ENCODE peak calls at places on chromosomes 13 and 19, in four cellular contexts. Q is GM23248, E is A549, C is ovary. A is an unnamed sample.

GRCh38 chr13:110472904-110473563 is 88.5 kb downstream of the RAB20 start:
- DNase-seq in Q (no peak), E (no peak), C (no peak), A (no peak)

GRCh38 chr13:91369432-91369831 is 21.9 kb downstream of the MIR17HG start:
- DNase-seq in Q (peak), E (no peak), C (no peak), A (no peak)

GRCh38 chr13:78601124-78601885 is 2.0 kb downstream of the POU4F1 start:
- DNase-seq in Q (peak), E (no peak), C (no peak), A (peak)

GRCh38 chr19:16204005-16204294 is 6.2 kb downstream of the AP1M1 start:
- DNase-seq in Q (no peak), E (no peak), C (no peak), A (no peak)

GRCh38 chr19:48551437-48552302 is at the start of gene SULT2B1:
- DNase-seq in Q (no peak), E (peak), C (no peak), A (no peak)

GRCh38 chr13:113152894-113153809 is 5.3 kb upstream of the PROZ start:
- DNase-seq in Q (peak), E (no peak), C (peak), A (peak)

GRCh38 chr19:30029721-30030510 is 87.9 kb downstream of the URI1 start:
- DNase-seq in Q (no peak), E (no peak), C (no peak), A (no peak)

GRCh38 chr13:23391752-23392151 is 41.8 kb downstream of the SACS start:
- DNase-seq in Q (peak), E (no peak), C (no peak), A (no peak)

GRCh38 chr19:3095375-3096191 is 1.4 kb downstream of the GNA11 start:
- DNase-seq in Q (peak), E (no peak), C (peak), A (peak)

GRCh38 chr13:43006893-43007631 is 15.0 kb upstream of the EPSTI1 start:
- DNase-seq in Q (peak), E (no peak), C (no peak), A (no peak)

GRCh38 chr13:32125221-32125621 is 93.6 kb downstream of the FRY start:
- DNase-seq in Q (peak), E (no peak), C (no peak), A (no peak)

GRCh38 chr19:16739546-16739945 is 19.9 kb downstream of the NWD1 start:
- DNase-seq in Q (peak), E (no peak), C (no peak), A (no peak)

GRCh38 chr13:49315036-49315565 is 67.4 kb downstream of the CDADC1 start:
- DNase-seq in Q (peak), E (no peak), C (no peak), A (no peak)

DNA sequence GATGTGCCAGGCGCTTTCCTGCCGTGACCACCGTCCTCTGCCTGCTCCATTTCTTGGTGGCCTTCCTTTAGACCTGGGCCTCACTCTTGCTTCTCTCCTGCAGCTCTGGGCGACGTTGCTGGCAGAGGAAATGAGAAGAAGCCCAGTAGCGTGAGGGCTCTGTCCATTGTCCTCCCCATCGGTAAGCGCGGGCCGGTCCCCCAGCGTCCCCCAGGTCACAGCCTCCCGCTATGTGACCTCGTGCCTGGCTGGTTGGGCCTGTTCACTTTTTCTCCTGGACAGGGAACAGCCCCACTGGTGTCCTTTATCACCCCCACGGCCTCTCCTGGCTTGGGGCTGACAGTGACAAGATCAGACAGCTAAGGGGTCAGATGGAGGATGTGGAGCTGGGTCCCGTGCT is 27.7 kb downstream of the SPC24 start:
- DNase-seq in Q (no peak), E (no peak), C (no peak), A (no peak)
- H3K27ac ChIP-seq in Q (no peak), E (no peak), C (no peak), A (no peak)

GRCh38 chr13:79716191-79716590 is 235.2 kb downstream of the NDFIP2 start:
- DNase-seq in Q (no peak), E (no peak), C (no peak), A (no peak)

GRCh38 chr13:79709526-79709925 is 228.6 kb downstream of the NDFIP2 start:
- DNase-seq in Q (peak), E (no peak), C (no peak), A (no peak)

GRCh38 chr13:79711631-79712030 is 230.7 kb downstream of the NDFIP2 start:
- DNase-seq in Q (peak), E (no peak), C (no peak), A (no peak)

DNA sequence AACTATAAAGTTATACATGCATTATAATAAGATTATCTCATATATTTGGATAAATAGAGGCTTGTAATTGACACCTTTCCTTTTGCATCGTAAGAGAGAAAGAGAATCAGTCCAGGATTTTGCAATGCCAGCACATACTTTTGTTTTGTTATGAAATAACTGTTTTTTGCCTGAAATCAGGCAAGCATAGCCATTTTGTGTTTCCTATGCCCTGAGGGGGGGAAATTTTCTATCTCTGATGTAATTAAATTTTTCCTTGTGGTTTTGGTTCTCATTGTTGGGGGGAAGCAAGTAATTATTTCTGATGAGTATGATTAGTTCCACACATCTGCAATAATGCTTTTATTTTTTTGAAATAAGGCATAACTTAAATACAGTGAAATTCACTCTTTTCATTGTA is 229.4 kb downstream of the NDFIP2 start:
- DNase-seq in Q (peak), E (no peak), C (no peak), A (no peak)
- H3K27ac ChIP-seq in Q (peak), E (no peak), C (no peak), A (no peak)

DNA sequence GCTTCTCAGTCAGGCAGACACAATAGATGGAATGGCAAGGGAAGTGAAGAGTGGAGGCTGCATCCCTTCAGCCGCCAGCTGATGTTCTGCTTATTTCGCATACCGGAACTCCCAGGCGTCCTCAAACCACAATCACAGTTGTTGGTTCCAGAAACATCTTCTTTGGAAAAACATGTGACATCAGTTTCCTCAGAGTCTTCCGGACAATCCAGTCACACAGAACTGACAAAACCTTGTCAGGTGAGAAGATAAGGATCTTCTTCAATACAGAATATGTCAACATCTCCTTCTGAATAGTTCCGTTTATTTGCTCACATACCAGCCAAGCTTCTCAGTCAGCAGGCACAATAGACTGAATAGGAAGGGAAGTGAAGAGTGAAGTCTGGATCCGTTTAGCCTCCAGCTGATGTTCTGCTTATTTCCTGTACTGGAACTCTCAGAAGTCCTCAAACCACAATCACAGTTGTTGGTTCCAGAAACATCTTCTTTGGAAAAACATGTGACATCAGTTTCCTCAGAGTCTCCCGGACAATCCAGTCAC is 45.1 kb upstream of the CEACAM21 start:
- DNase-seq in Q (peak), E (no peak), C (no peak), A (no peak)
- H3K27ac ChIP-seq in Q (peak), E (no peak), C (no peak), A (peak)

DNA sequence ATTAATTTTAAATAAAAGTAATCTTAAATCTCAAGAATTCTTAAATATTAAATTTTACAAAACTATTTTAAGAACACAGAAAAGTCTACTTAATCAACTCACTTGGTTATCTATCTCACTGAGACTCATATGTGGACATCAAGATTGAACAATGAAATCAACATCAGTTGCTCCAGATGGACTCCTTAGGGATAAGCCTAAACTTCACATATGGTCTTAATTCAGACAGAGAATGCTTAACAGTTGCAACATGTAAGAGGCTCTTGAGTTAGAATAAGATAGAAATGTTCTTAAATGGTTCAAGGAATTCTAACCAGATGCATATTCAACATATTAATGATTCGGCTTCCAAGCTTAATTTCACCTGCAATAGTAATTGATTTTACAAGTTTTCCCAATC is 1730.9 kb downstream of the PCDH9 start:
- DNase-seq in Q (no peak), E (no peak), C (no peak), A (no peak)
- H3K27ac ChIP-seq in Q (no peak), E (no peak), C (no peak), A (no peak)

DNA sequence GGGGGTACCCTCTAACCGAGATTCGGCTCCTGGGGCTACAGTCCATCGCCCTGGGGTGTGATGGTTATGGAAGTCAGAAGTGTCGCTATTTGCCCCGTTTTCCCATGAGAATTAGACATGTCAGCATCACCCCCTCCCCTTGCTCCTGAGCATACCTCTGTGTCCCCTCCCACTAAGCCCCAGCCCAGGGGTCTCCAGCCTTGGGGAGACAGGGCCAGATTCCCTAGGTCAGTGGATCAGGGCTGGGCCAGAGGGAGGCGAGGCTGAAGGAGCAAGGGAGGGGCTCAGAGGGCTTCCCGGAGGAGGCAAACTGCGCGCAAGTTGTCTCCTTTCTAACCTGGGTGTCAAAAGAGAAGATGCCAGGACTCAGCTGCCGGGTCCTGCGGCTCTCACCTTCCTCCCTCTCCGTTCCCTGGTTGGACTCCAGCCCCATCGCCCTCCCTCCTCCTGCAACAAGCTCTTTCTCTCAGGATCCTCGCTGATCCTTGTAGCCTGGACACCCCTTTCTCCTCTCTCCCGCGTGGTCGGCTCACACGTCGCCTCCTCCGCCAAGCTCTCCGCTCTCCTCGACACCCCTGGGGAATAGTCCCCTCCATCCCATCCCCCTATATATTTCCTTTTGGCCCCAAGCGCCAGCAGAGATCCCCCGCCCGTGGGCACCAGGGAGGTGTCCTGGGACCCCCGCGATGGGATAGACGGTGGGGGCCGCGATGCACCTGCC is 459 bp upstream of the TMEM59L start:
- DNase-seq in Q (no peak), E (no peak), C (no peak), A (no peak)
- H3K27ac ChIP-seq in Q (no peak), E (peak), C (no peak), A (no peak)

DNA sequence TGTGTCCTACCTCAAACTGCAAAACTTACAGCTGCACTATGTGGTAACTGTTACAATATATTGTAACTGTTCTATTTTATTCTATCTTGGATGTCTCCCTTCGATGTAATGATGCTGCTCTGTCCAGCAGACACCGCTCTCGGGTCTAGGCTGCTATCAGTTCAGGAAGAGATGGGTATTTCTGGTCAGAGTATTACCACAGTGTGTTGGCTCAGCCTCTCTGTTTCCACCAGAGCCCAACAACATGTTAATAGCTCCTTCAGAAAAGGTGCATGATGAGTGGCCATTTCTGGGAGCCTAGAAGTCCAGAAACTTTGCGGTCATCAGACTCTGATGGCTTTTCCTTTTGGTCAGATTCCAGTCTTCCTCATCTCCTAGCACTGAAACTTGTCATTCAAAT is 35.9 kb upstream of the IGFL1 start:
- DNase-seq in Q (no peak), E (no peak), C (no peak), A (no peak)
- H3K27ac ChIP-seq in Q (no peak), E (peak), C (no peak), A (no peak)

DNA sequence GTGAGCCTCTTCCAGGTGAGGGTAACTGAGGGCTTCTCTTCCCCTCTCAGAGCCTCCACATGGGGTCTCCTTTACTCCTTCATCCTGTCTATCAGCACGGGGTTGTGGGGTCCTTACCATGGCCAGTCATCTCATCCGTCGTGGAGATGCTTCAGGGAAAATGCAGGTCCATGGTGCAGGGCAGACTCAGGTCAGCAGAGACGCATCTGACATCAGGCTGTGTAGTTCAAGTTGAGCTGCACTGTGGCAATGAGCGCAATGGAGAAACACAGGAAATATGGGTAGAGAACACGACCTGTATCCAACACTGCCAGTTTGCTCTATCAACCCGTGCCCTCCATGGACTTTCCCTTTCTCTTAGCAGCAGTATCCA is 13.9 kb downstream of the LILRA5 start:
- DNase-seq in Q (no peak), E (no peak), C (no peak), A (no peak)
- H3K27ac ChIP-seq in Q (no peak), E (no peak), C (no peak), A (no peak)

GRCh38 chr19:1417145-1417544 is 9.8 kb downstream of the DAZAP1 start:
- DNase-seq in Q (no peak), E (no peak), C (peak), A (peak)
- H3K27ac ChIP-seq in Q (peak), E (no peak), C (no peak), A (no peak)

DNA sequence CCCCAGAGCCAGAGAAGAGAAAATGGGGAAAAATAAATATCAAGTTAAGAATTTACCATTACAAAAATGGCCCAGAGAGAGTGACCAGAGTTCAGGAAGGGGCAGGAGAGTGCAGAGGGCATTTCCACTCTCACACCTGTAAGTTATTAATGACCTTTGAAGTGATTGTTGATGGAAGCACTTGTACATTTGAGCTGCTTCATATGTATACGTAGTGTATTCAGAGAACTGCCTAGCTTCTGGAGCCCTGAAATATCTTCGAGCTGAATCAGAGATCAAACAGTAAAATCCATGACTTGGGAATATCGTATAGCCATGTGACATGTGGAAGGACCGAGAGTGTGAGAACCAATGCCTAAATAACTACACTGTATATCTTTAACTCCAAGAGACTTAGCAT is 49.2 kb upstream of the PCCA start:
- DNase-seq in Q (no peak), E (peak), C (no peak), A (no peak)
- H3K27ac ChIP-seq in Q (no peak), E (peak), C (no peak), A (no peak)

GRCh38 chr13:33183431-33184130 is 102.0 kb downstream of the STARD13 start:
- DNase-seq in Q (peak), E (no peak), C (no peak), A (no peak)
- H3K27ac ChIP-seq in Q (peak), E (no peak), C (no peak), A (peak)

A was measured in right cardiac atrium.